ENCODE peak calls at places on chromosomes 7 and 10, in four cellular contexts. Y, B, S and D are unnamed samples.

GRCh38 chr7:136938476-136938875 is 70.0 kb downstream of the CHRM2 start:
- DNase-seq in B (no peak), S (no peak), Y (no peak), D (no peak)

GRCh38 chr7:95594185-95594584 is 2.1 kb downstream of the PDK4 start:
- DNase-seq in B (no peak), S (no peak), Y (no peak), D (no peak)

GRCh38 chr10:24616536-24616935 is 107.2 kb downstream of the ARHGAP21 start:
- DNase-seq in Y (no peak), S (no peak), B (no peak), D (no peak)

GRCh38 chr7:38731195-38731594 is 100.0 kb upstream of the AMPH start:
- DNase-seq in B (no peak), Y (no peak), S (no peak), D (no peak)

GRCh38 chr7:96328016-96328415 is 6.1 kb upstream of the SLC25A13 start:
- DNase-seq in B (no peak), S (no peak), Y (no peak), D (no peak)

GRCh38 chr7:4805110-4805978 is 29.9 kb downstream of the AP5Z1 start:
- DNase-seq in S (no peak), B (no peak), Y (no peak), D (no peak)

GRCh38 chr10:121418126-121418777 is 180.0 kb downstream of the FGFR2 start:
- DNase-seq in B (no peak), Y (no peak), S (no peak), D (no peak)

GRCh38 chr7:46034056-46034768 is 113.1 kb upstream of the IGFBP3 start:
- DNase-seq in S (no peak), Y (no peak), B (no peak), D (no peak)

GRCh38 chr7:139797607-139798006 is 19.8 kb upstream of the HIPK2 start:
- DNase-seq in Y (no peak), B (no peak), S (no peak), D (no peak)

GRCh38 chr7:70595741-70596574 is 536.0 kb upstream of the GALNT17 start:
- DNase-seq in Y (no peak), B (no peak), S (no peak), D (no peak)

GRCh38 chr10:69439813-69440506 is 11.3 kb upstream of the TSPAN15 start:
- DNase-seq in B (peak; percentile 65), Y (no peak), S (no peak), D (no peak)

GRCh38 chr7:24883632-24884013 is 96.4 kb downstream of the OSBPL3 start:
- DNase-seq in S (no peak), Y (no peak), B (no peak), D (no peak)

GRCh38 chr10:110410329-110411046 is 87.2 kb upstream of the DUSP5 start:
- DNase-seq in S (no peak), Y (no peak), B (peak; percentile 63), D (no peak)

GRCh38 chr10:110547139-110547761 is 20.2 kb upstream of the SMC3 start:
- DNase-seq in B (no peak), S (no peak), Y (no peak), D (no peak)

GRCh38 chr10:109978481-109978880 is 29.3 kb upstream of the ADD3 start:
- DNase-seq in S (peak; percentile 58), B (peak; percentile 24), Y (no peak), D (peak; percentile 46)

GRCh38 chr10:72311667-72312066 is 37.9 kb downstream of the DDIT4 start:
- DNase-seq in B (no peak), Y (no peak), S (no peak), D (no peak)

GRCh38 chr10:72310636-72311035 is 36.9 kb downstream of the DDIT4 start:
- DNase-seq in B (no peak), Y (no peak), S (no peak), D (no peak)

GRCh38 chr10:72315054-72315453 is 39.7 kb downstream of the DNAJB12 start:
- DNase-seq in Y (no peak), B (no peak), S (no peak), D (no peak)

GRCh38 chr10:72314263-72314662 is 40.5 kb downstream of the DNAJB12 start:
- DNase-seq in Y (no peak), S (no peak), B (no peak), D (no peak)

DNA sequence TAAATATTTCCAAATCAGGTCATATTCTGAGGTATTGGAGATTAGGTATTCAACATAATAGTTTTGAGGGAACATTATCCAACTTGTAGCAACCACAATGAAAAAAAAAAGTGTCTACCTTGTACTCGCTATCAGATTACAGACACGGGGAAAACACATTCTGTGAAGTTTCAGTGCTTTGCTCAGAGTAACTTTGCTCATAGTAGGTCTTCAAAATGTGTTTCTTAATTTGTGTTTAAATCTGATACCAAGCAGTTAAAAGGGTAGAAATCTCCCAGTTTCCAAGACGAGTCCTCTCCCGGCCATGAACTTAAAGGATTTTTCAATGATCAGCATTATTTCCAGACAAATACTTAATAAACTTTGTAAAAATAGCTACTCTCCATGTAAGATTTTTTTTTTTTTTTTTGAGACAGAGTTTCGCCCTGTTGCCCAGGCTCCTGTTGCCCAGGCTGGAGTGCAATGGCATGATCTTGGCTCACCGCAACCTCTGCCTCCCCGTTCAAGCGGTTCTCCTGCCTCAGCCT is 39.2 kb downstream of the DDIT4 start:
- DNase-seq in Y (no peak), B (no peak), S (no peak), D (no peak)
- H3K4me1 ChIP-seq in Y (peaks cover 72% of the 10 kb centered on the region), B (no peaks in the 10 kb centered on the region), S (peaks cover 51% of the 10 kb centered on the region), D (peaks cover 41% of the 10 kb centered on the region)

GRCh38 chr10:49186613-49187012 is 1.6 kb downstream of the TMEM273 start:
- DNase-seq in Y (no peak), S (no peak), B (no peak), D (no peak)

GRCh38 chr10:49189422-49189821 is 1.2 kb upstream of the TMEM273 start:
- DNase-seq in Y (no peak), B (no peak), S (no peak), D (no peak)

GRCh38 chr10:49187950-49188761 is at the start of gene TMEM273:
- DNase-seq in S (peak; percentile 69), Y (peak; percentile 83), B (peak; percentile 64), D (peak; percentile 42)

GRCh38 chr10:49185213-49185612 is 3.0 kb downstream of the TMEM273 start:
- DNase-seq in S (no peak), Y (no peak), B (no peak), D (no peak)

DNA sequence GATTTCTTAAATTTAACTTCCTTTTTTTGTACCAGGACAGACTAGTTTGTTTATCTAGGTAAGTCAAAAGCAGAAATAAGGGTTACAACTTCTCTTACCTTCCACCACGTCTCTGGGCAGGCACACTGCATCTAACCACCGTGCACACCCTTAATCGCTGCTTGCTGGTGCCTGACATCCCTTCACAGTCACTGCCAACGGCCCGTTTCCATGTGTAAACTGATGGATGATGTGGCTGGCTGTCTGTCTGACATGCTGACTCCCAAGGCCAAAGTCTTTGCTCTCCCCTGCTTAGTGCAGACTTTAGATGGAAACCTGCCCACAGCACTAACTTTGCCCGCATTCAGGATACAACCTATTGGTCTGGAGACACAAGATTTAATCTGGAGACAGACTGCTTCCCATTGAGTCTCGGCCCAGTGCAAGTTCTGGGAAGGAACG is 1.1 kb downstream of the TMEM273 start:
- DNase-seq in B (no peak), S (no peak), Y (no peak), D (no peak)
- H3K27ac ChIP-seq in B (peak overlapping the region; percentile 68), S (no peak overlapping the region), Y (peak overlapping the region; percentile 84), D (no peak overlapping the region)

GRCh38 chr7:36283171-36283570 is 106.5 kb upstream of the ANLN start:
- DNase-seq in S (no peak), Y (no peak), B (no peak), D (no peak)

GRCh38 chr7:36284470-36284869 is 105.2 kb upstream of the ANLN start:
- DNase-seq in B (no peak), Y (no peak), S (no peak), D (no peak)

GRCh38 chr7:36285276-36285675 is 104.4 kb upstream of the ANLN start:
- DNase-seq in Y (no peak), S (no peak), B (no peak), D (peak; percentile 62)

GRCh38 chr7:36281945-36282727 is 107.5 kb upstream of the ANLN start:
- DNase-seq in Y (no peak), S (no peak), B (no peak), D (no peak)

GRCh38 chr7:36283711-36284130 is 105.9 kb upstream of the ANLN start:
- DNase-seq in S (peak; percentile 80), Y (peak; percentile 57), B (no peak), D (no peak)
- H3K4me1 ChIP-seq in S (peaks cover 37% of the 10 kb centered on the region), Y (peaks cover 75% of the 10 kb centered on the region), B (peaks cover 19% of the 10 kb centered on the region), D (peaks cover 18% of the 10 kb centered on the region)

GRCh38 chr10:114629083-114629823 is 28.8 kb downstream of the ABLIM1 start:
- DNase-seq in B (no peak), S (no peak), Y (no peak), D (no peak)
- H3K27ac ChIP-seq in B (no peak overlapping the region), S (peak overlapping the region; percentile 28), Y (peak overlapping the region; percentile 92), D (no peak overlapping the region)

GRCh38 chr7:1044189-1045037 is at the start of gene GPR146:
- DNase-seq in Y (peak; percentile 97), S (peak; percentile 98), B (peak; percentile 98), D (peak; percentile 99)
- H3K4me1 ChIP-seq in Y (peaks cover 80% of the 10 kb centered on the region), S (peaks cover 30% of the 10 kb centered on the region), B (peaks cover 3% of the 10 kb centered on the region), D (peaks cover 19% of the 10 kb centered on the region)

GRCh38 chr7:81710751-81711150 is 59.1 kb downstream of the HGF start:
- DNase-seq in S (no peak), Y (no peak), B (no peak), D (no peak)

GRCh38 chr7:81719865-81720264 is 50.0 kb downstream of the HGF start:
- DNase-seq in Y (no peak), B (no peak), S (no peak), D (no peak)

GRCh38 chr7:81715984-81716588 is 53.8 kb downstream of the HGF start:
- DNase-seq in Y (no peak), B (no peak), S (no peak), D (no peak)

GRCh38 chr7:81709836-81710235 is 60.0 kb downstream of the HGF start:
- DNase-seq in Y (no peak), B (no peak), S (no peak), D (no peak)

DNA sequence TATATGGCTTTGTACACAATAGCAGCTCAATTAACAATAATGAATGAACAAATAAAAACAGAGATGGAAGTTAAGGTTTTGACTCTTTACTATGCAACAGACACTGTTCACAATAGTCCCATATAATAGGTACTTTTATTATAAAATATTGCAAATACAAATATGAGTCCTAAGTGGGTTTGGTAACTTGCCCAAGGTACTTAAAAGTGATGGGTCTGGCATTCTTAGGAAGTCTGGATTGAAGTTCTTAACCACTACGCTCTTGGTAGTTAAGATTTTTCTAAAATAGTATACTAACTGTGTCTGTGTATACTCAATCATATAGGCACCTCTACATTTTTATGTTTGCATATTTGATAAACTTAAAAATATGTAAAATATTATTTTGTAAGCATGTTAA is 55.5 kb downstream of the HGF start:
- DNase-seq in Y (no peak), B (no peak), S (no peak), D (no peak)
- H3K27ac ChIP-seq in Y (no peak overlapping the region), B (no peak overlapping the region), S (no peak overlapping the region), D (no peak overlapping the region)

GRCh38 chr7:41915861-41916260 is 213.0 kb upstream of the INHBA start:
- DNase-seq in Y (no peak), S (no peak), B (no peak), D (no peak)

GRCh38 chr7:41910916-41911315 is 208.0 kb upstream of the INHBA start:
- DNase-seq in Y (no peak), S (no peak), B (no peak), D (no peak)

GRCh38 chr7:41911792-41912191 is 208.9 kb upstream of the INHBA start:
- DNase-seq in Y (no peak), B (no peak), S (no peak), D (no peak)

GRCh38 chr7:41912426-41912825 is 209.5 kb upstream of the INHBA start:
- DNase-seq in S (no peak), Y (no peak), B (no peak), D (no peak)

GRCh38 chr7:41912851-41913580 is 210.1 kb upstream of the INHBA start:
- DNase-seq in S (no peak), Y (no peak), B (no peak), D (no peak)
- H3K4me1 ChIP-seq in S (peaks cover 43% of the 10 kb centered on the region), Y (no peaks in the 10 kb centered on the region), B (no peaks in the 10 kb centered on the region), D (no peaks in the 10 kb centered on the region)